ENCODE peak calls at places on chromosomes 3 and 15, in eight cellular contexts. H is mesothelial cell of epicardium, X is neural crest cell, F is HTR-8/SVneo, B is fibroblast of mammary gland, S is kidney epithelial cell, C is WTC11, P is GM23338. E is an unnamed sample.

GRCh38 chr3:105518201-105518600 is 151.5 kb downstream of the ALCAM start:
- DNase-seq in H (no peak), X (no peak), F (no peak), B (no peak), S (no peak), C (no peak), P (no peak), E (no peak)

GRCh38 chr3:13698498-13698897 is 149.6 kb downstream of the FBLN2 start:
- DNase-seq in H (no peak), X (peak; percentile 40), F (no peak), B (no peak), S (no peak), C (peak; percentile 20), P (peak; percentile 37), E (no peak)

GRCh38 chr3:118710532-118710931 is 324.1 kb downstream of the IGSF11 start:
- DNase-seq in H (no peak), X (no peak), F (no peak), B (no peak), S (no peak), C (no peak), P (no peak), E (no peak)

GRCh38 chr3:51538115-51538458 is 432 bp upstream of the RAD54L2 start:
- DNase-seq in H (no peak), X (peak; percentile 9), F (peak; percentile 24), B (peak; percentile 17), S (no peak), C (no peak), P (peak; percentile 46), E (no peak)

GRCh38 chr3:22795917-22796316 is 407.2 kb upstream of the UBE2E2 start:
- DNase-seq in H (no peak), X (no peak), F (no peak), B (peak; percentile 6), S (no peak), C (peak; percentile 11), P (peak; percentile 16), E (no peak)

GRCh38 chr3:71601811-71602210 is 18.3 kb upstream of the FOXP1 start:
- DNase-seq in H (no peak), X (no peak), F (no peak), B (peak; percentile 78), S (no peak), C (no peak), P (no peak), E (peak; percentile 91)

GRCh38 chr3:108044699-108045098 is 46.1 kb downstream of the CD47 start:
- DNase-seq in H (no peak), X (no peak), F (no peak), B (no peak), S (no peak), C (no peak), P (no peak), E (no peak)

GRCh38 chr3:192745150-192745549 is 17.8 kb upstream of the FGF12 start:
- DNase-seq in H (no peak), X (no peak), F (no peak), B (no peak), S (no peak), C (no peak), P (peak; percentile 36), E (no peak)

GRCh38 chr3:11976976-11977375 is 27.2 kb upstream of the SYN2 start:
- DNase-seq in H (no peak), X (no peak), F (no peak), B (no peak), S (no peak), C (no peak), P (no peak), E (no peak)

GRCh38 chr3:31539275-31539674 is 6.5 kb downstream of the STT3B start:
- DNase-seq in H (no peak), X (no peak), F (no peak), B (no peak), S (no peak), C (no peak), P (no peak), E (no peak)

GRCh38 chr3:7144696-7145308 is 283.9 kb downstream of the GRM7 start:
- DNase-seq in H (no peak), X (peak; percentile 4), F (no peak), B (peak; percentile 3), S (no peak), C (peak; percentile 23), P (peak; percentile 65), E (peak; percentile 36)

GRCh38 chr15:39139431-39140059 is 441.3 kb upstream of the THBS1 start:
- DNase-seq in H (no peak), X (no peak), F (no peak), B (no peak), S (no peak), C (no peak), P (no peak), E (no peak)

GRCh38 chr3:126897943-126898342 is 85.0 kb upstream of the PLXNA1 start:
- DNase-seq in H (no peak), X (no peak), F (no peak), B (no peak), S (no peak), C (no peak), P (no peak), E (no peak)

GRCh38 chr3:3258281-3258680 is 78.8 kb upstream of the CRBN start:
- DNase-seq in H (no peak), X (no peak), F (no peak), B (no peak), S (no peak), C (no peak), P (no peak), E (no peak)

GRCh38 chr3:134857776-134858515 is 62.9 kb downstream of the EPHB1 start:
- DNase-seq in H (no peak), X (no peak), F (no peak), B (no peak), S (no peak), C (no peak), P (no peak), E (peak; percentile 40)

GRCh38 chr15:64197425-64197824 is 34.6 kb upstream of the PPIB start:
- DNase-seq in H (no peak), X (no peak), F (no peak), B (peak; percentile 77), S (no peak), C (no peak), P (no peak), E (no peak)

GRCh38 chr15:76823903-76824302 is 81.2 kb downstream of the SCAPER start:
- DNase-seq in H (no peak), X (no peak), F (no peak), B (no peak), S (peak; percentile 10), C (no peak), P (no peak), E (no peak)

GRCh38 chr3:151795276-151795675 is 18.6 kb upstream of the AADAC start:
- DNase-seq in H (no peak), X (no peak), F (peak; percentile 42), B (peak; percentile 91), S (no peak), C (no peak), P (no peak), E (peak; percentile 76)

GRCh38 chr3:71511037-71511436 is 72.5 kb downstream of the FOXP1 start:
- DNase-seq in H (no peak), X (no peak), F (peak; percentile 30), B (peak; percentile 47), S (no peak), C (no peak), P (no peak), E (peak; percentile 85)

GRCh38 chr15:100601628-100602063 is 338 bp downstream of the LINS1 start:
- DNase-seq in H (no peak), X (no peak), F (no peak), B (no peak), S (no peak), C (no peak), P (no peak), E (no peak)

E was measured in HT1080.